ENCODE peak calls at places on chromosomes 3 and 15, in nine cellular contexts. S is sigmoid colon, M is endothelial cell of umbilical vein, K is right atrium auricular region, H is ovary, T is fibroblast of lung, G is left ventricle myocardium inferior, R is GM12878, J is uterus. V is an unnamed sample.

GRCh38 chr3:152879130-152879789 is 44.3 kb downstream of the P2RY1 start:
- DNase-seq in J (no peak), H (no peak), M (no peak), T (no peak), K (no peak), S (no peak), G (no peak), R (peak), V (no peak)

GRCh38 chr3:69833591-69833990 is 94.3 kb downstream of the MITF start:
- DNase-seq in T (no peak), G (no peak), J (no peak), S (no peak), H (no peak), R (no peak), M (no peak), K (no peak), V (no peak)

GRCh38 chr3:122969585-122970453 is 57.7 kb downstream of the SEMA5B start:
- DNase-seq in J (peak), S (no peak), H (no peak), R (no peak), K (no peak), G (no peak), M (no peak), T (peak), V (peak)

GRCh38 chr3:127059032-127059560 is 76.2 kb downstream of the PLXNA1 start:
- DNase-seq in H (no peak), J (no peak), M (no peak), T (no peak), R (no peak), K (no peak), S (no peak), G (no peak), V (no peak)

GRCh38 chr3:4827767-4828166 is 151.5 kb upstream of the BHLHE40 start:
- DNase-seq in T (no peak), H (no peak), J (no peak), R (no peak), G (no peak), K (no peak), M (no peak), S (no peak), V (no peak)

GRCh38 chr15:36598529-36599177 is 19.2 kb downstream of the CDIN1 start:
- DNase-seq in J (no peak), R (no peak), T (peak), G (no peak), S (no peak), M (no peak), K (no peak), H (no peak), V (no peak)

GRCh38 chr3:127440384-127440783 is 150.1 kb downstream of the TPRA1 start:
- DNase-seq in R (no peak), T (no peak), K (no peak), H (peak), G (no peak), M (no peak), S (peak), J (peak), V (no peak)

GRCh38 chr3:100041328-100041749 is 73.0 kb downstream of the FILIP1L start:
- DNase-seq in M (peak), R (no peak), J (no peak), T (peak), H (no peak), K (no peak), G (no peak), S (no peak), V (no peak)

GRCh38 chr3:113532698-113533533 is 561 bp downstream of the SIDT1 start:
- DNase-seq in R (no peak), M (peak), S (no peak), H (peak), K (no peak), T (no peak), J (no peak), G (no peak), V (no peak)

GRCh38 chr3:58491506-58492384 is at the start of gene KCTD6:
- DNase-seq in K (peak), J (peak), T (peak), R (peak), G (peak), S (peak), M (peak), H (peak), V (peak)

GRCh38 chr3:52023860-52024764 is 28.4 kb upstream of the RPL29 start:
- DNase-seq in G (no peak), K (no peak), H (no peak), M (no peak), S (no peak), J (no peak), T (no peak), R (peak), V (no peak)

GRCh38 chr3:118501152-118501551 is 533.5 kb downstream of the IGSF11 start:
- DNase-seq in T (peak), H (peak), K (no peak), G (peak), S (peak), J (peak), R (no peak), M (peak), V (peak)

GRCh38 chr15:101127503-101128076 is 124.3 kb downstream of the CHSY1 start:
- DNase-seq in S (peak), M (peak), G (peak), R (peak), T (peak), K (peak), H (peak), J (peak), V (peak)

GRCh38 chr15:64521201-64521600 is 60.8 kb downstream of the ZNF609 start:
- DNase-seq in T (no peak), M (peak), R (no peak), H (no peak), J (no peak), K (no peak), S (no peak), G (no peak), V (no peak)

GRCh38 chr3:9884555-9885165 is 4.6 kb upstream of the CIDEC start:
- DNase-seq in K (no peak), T (peak), J (peak), H (no peak), R (no peak), M (no peak), G (no peak), S (no peak), V (no peak)

GRCh38 chr3:115072265-115073008 is 74.7 kb downstream of the ZBTB20 start:
- DNase-seq in G (no peak), S (no peak), T (peak), H (no peak), K (no peak), R (no peak), J (no peak), M (peak), V (no peak)

GRCh38 chr15:98746756-98747155 is 98.4 kb downstream of the IGF1R start:
- DNase-seq in R (no peak), K (no peak), M (no peak), T (no peak), J (no peak), G (no peak), S (no peak), H (no peak), V (no peak)

GRCh38 chr3:184380210-184380626 is 364 bp downstream of the CHRD start:
- DNase-seq in K (no peak), H (peak), J (peak), T (peak), G (peak), M (no peak), R (no peak), S (peak), V (no peak)

GRCh38 chr15:44719293-44719999 is 8.1 kb downstream of the B2M start:
- DNase-seq in J (no peak), H (no peak), M (no peak), R (peak), S (no peak), G (no peak), K (no peak), T (peak), V (no peak)

GRCh38 chr15:76994001-76994400 is 925 bp upstream of the PSTPIP1 start:
- DNase-seq in K (no peak), G (peak), J (no peak), H (peak), T (no peak), S (peak), R (no peak), M (no peak), V (peak)

GRCh38 chr3:138442433-138442832 is 8.0 kb downstream of the ESYT3 start:
- DNase-seq in R (no peak), H (no peak), M (no peak), G (no peak), J (no peak), T (peak), K (no peak), S (no peak), V (no peak)

GRCh38 chr3:197404030-197404429 is 105.6 kb upstream of the DLG1 start:
- DNase-seq in T (no peak), J (no peak), G (no peak), M (no peak), H (no peak), S (no peak), R (no peak), K (no peak), V (no peak)

GRCh38 chr3:48398701-48399386 is 26.8 kb downstream of the FBXW12 start:
- DNase-seq in H (peak), S (no peak), J (no peak), R (no peak), K (no peak), G (no peak), M (no peak), T (no peak), V (no peak)

GRCh38 chr3:8713901-8714759 is 19.5 kb upstream of the CAV3 start:
- DNase-seq in T (no peak), S (no peak), G (no peak), J (no peak), K (no peak), M (no peak), R (no peak), H (no peak), V (no peak)

GRCh38 chr3:41716391-41716910 is 245.5 kb downstream of the ULK4 start:
- DNase-seq in G (no peak), H (no peak), T (peak), M (peak), K (no peak), J (no peak), S (no peak), R (no peak), V (no peak)

GRCh38 chr3:186519021-186519658 is 25.0 kb downstream of the CRYGS start:
- DNase-seq in R (peak), T (no peak), M (no peak), G (no peak), K (no peak), J (no peak), H (no peak), S (no peak), V (no peak)

GRCh38 chr3:51544011-51544775 is 5.7 kb downstream of the RAD54L2 start:
- DNase-seq in K (no peak), M (peak), G (no peak), J (no peak), H (no peak), R (no peak), T (no peak), S (no peak), V (no peak)

GRCh38 chr15:67405208-67406191 is 115.4 kb upstream of the C15orf61 start:
- DNase-seq in T (peak), R (no peak), G (no peak), S (no peak), M (no peak), J (no peak), H (no peak), K (no peak), V (no peak)

GRCh38 chr15:70257573-70258220 is 160.0 kb upstream of the TLE3 start:
- DNase-seq in J (no peak), H (no peak), M (no peak), T (no peak), K (no peak), G (no peak), S (no peak), R (no peak), V (no peak)

GRCh38 chr3:182909318-182910040 is 70.9 kb downstream of the DCUN1D1 start:
- DNase-seq in J (no peak), S (no peak), H (no peak), K (no peak), G (no peak), T (peak), R (no peak), M (peak), V (no peak)

DNA sequence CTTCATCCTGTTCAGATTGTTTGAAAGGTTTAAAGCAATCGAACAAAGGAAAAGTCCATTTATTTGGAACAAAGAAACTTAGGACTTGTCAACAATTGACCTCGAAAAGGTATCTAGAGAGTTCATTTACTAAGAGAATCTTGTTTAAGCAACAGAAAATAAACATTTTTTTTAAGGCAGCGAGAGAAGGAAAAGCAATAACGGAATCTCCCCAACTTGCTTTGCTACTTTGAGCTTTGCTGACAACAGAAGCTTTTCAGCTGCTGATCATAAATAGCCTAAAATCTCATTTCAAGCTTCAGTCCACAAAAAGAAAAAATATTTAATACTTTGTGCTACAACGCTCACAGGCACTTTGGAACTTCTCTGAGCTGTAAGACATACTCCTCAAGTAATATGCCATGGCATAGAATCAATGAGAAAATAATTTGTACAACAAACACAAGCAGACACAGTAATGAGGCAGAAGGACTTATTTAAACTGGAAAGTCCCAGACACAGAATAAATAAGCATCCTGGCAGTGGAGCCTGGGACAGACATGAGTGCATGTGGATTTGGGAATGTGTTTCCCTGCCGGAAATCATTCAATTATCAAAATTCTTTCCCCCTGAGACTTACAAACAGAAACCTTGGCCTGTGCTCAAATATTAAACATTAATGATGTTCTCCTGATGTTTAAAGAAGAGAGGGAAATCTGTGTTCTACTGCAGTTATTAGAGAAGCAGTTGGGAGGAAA is 520.3 kb downstream of the ROBO1 start:
- DNase-seq in H (no peak), T (peak), R (no peak), K (no peak), J (no peak), S (peak), M (no peak), G (no peak), V (no peak)
- H3K27ac ChIP-seq in H (no peak), T (peak), R (no peak), K (peak), J (no peak), S (peak), M (no peak), G (peak), V (no peak)

DNA sequence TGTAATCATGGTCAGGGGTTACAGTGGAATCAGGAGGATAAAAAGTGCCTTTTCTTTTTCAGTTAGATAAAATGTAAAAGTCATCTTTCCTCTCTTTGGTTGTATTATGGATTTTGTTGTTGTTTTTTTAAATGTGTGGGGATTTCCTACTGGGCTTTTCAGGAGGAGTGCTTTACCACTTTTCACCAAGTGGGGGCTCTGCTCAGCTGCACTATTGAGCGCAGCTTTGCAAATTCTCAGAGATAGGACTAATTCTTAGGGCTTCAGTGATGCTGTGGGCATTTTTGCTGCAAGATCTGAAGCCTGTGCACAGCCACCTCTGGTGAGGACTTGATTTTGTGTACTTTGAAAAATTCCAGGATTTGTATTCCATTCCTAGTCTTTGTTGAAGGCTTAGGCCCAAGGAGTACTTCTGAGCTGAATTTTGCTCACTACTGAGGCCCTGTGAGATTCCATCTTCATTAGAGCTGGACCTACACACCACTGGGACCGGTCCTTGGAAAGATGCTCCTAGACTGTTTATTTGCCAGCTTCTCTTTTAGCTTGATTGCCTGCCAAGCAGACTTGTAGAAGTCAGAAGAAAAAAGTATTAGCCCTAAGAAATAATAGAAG is 7.5 kb downstream of the GNB5 start:
- DNase-seq in T (peak), G (no peak), J (no peak), M (peak), K (no peak), S (no peak), R (no peak), H (peak), V (no peak)
- TF ChIP-seq CTCF in T (peak), G (peak), J (peak), M (peak), K (peak), S (peak), R (peak), H (peak), V (peak)

GRCh38 chr3:128845695-128846491 is 33.5 kb upstream of the ACAD9 start:
- DNase-seq in J (peak), S (peak), M (peak), T (peak), G (peak), H (peak), K (peak), R (peak), V (peak)
- H3K4me3 ChIP-seq in J (peak), S (peak), M (peak), T (peak), G (peak), H (peak), K (peak), R (peak), V (peak)

GRCh38 chr3:136891934-136892855 is 30.2 kb downstream of the NCK1 start:
- DNase-seq in J (no peak), M (peak), T (no peak), R (no peak), K (no peak), H (no peak), G (no peak), S (no peak), V (no peak)

GRCh38 chr3:136898954-136899353 is 36.9 kb downstream of the NCK1 start:
- DNase-seq in T (no peak), K (no peak), J (no peak), R (no peak), G (no peak), H (no peak), S (no peak), M (peak), V (no peak)

GRCh38 chr3:136889947-136890346 is 27.9 kb downstream of the NCK1 start:
- DNase-seq in R (no peak), J (no peak), G (no peak), S (no peak), M (no peak), H (no peak), T (no peak), K (no peak), V (no peak)

GRCh38 chr3:136898549-136898948 is 36.5 kb downstream of the NCK1 start:
- DNase-seq in T (no peak), G (no peak), J (no peak), K (no peak), M (peak), H (no peak), R (no peak), S (no peak), V (no peak)

GRCh38 chr3:136893848-136894443 is 31.9 kb downstream of the NCK1 start:
- DNase-seq in K (no peak), R (no peak), S (no peak), J (no peak), M (peak), T (peak), G (no peak), H (no peak), V (no peak)
- H3K27ac ChIP-seq in K (peak), R (no peak), S (no peak), J (no peak), M (peak), T (no peak), G (peak), H (no peak), V (no peak)

GRCh38 chr3:3628676-3629328 is 170.4 kb upstream of the LRRN1 start:
- DNase-seq in R (peak), M (no peak), G (no peak), J (no peak), H (no peak), T (no peak), K (no peak), S (no peak), V (no peak)

GRCh38 chr3:3625461-3626271 is 173.6 kb upstream of the LRRN1 start:
- DNase-seq in M (no peak), J (no peak), R (no peak), G (no peak), K (no peak), H (no peak), S (no peak), T (no peak), V (no peak)

GRCh38 chr3:3629911-3630310 is 169.3 kb upstream of the LRRN1 start:
- DNase-seq in K (no peak), M (no peak), H (no peak), J (no peak), S (no peak), T (no peak), G (no peak), R (no peak), V (no peak)

GRCh38 chr3:3631114-3631513 is 168.1 kb upstream of the LRRN1 start:
- DNase-seq in G (no peak), M (no peak), T (no peak), H (no peak), J (no peak), S (no peak), R (no peak), K (no peak), V (no peak)

GRCh38 chr3:3627104-3627503 is 172.1 kb upstream of the LRRN1 start:
- DNase-seq in R (no peak), G (no peak), S (no peak), M (no peak), J (no peak), T (no peak), K (no peak), H (no peak), V (no peak)
- TF ChIP-seq CTCF in R (no peak), G (no peak), S (no peak), M (no peak), J (no peak), T (no peak), K (no peak), H (no peak), V (no peak)

DNA sequence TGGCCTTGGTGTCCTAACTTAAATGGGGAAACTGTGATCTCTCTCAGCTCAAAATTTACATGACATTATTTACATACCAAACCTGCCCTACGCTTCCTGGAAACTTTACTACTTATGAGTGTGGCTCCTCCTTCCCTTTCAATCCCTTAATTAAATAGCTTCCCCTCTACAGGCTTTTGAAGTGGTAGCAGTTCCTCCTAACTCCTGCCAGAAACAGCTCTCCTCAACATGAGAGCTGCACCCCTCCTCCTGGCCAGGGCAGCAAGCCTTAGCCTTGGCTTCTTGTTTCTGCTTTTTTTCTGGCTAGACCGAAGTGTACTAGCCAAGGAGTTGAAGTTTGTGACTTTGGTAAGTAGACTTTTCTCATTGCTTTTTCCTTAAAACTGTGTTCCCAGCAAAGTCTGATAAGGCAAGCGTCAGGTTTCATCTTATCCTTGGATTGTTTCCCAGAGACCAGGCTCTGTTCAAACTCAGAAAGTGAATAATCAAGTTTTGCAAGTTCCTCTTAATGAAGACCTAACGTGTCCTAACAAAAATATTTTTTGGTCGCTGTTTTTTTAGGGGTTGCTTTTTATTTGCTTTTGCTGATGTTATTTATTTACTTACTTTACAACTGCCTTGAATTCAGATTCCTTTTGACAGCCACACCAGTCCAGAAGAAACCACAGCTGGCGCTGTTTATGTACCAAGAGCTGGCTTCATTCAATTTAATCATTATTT is at the start of gene ACP3:
- DNase-seq in R (peak), T (peak), S (no peak), G (peak), K (no peak), M (peak), H (peak), J (peak), V (no peak)
- H3K4me3 ChIP-seq in R (no peak), T (peak), S (no peak), G (peak), K (peak), M (no peak), H (no peak), J (no peak), V (peak)